ENCODE peak calls at places on chromosomes 13 and 19, in eight cellular contexts. K, N, O, Y, A, P, W and B are unnamed samples.

GRCh38 chr13:91346848-91347211 is 657 bp upstream of the MIR17HG start:
- DNase-seq in K (peak), N (no peak), O (no peak), Y (no peak), A (peak), P (no peak), W (no peak), B (no peak)

GRCh38 chr13:32811297-32811800 is 204.9 kb upstream of the KL start:
- DNase-seq in K (peak), N (no peak), O (no peak), Y (no peak), A (peak), P (no peak), W (no peak), B (no peak)

GRCh38 chr19:49331616-49332055 is 3.6 kb upstream of the CD37 start:
- DNase-seq in K (peak), N (no peak), O (peak), Y (no peak), A (no peak), P (no peak), W (no peak), B (no peak)

GRCh38 chr19:2477732-2478191 is 1.8 kb downstream of the GADD45B start:
- DNase-seq in K (peak), N (no peak), O (peak), Y (no peak), A (peak), P (peak), W (no peak), B (no peak)

GRCh38 chr13:103730407-103730806 is 664.2 kb upstream of the SLC10A2 start:
- DNase-seq in K (no peak), N (peak), O (no peak), Y (no peak), A (no peak), P (peak), W (no peak), B (no peak)

GRCh38 chr19:14516746-14517438 is 1.3 kb downstream of the DNAJB1 start:
- DNase-seq in K (no peak), N (no peak), O (no peak), Y (no peak), A (no peak), P (no peak), W (no peak), B (no peak)

GRCh38 chr19:53294786-53295441 is 27.4 kb upstream of the VN1R4 start:
- DNase-seq in K (no peak), N (no peak), O (no peak), Y (no peak), A (no peak), P (no peak), W (no peak), B (no peak)

GRCh38 chr13:30792257-30793000 is 57.1 kb downstream of the ALOX5AP start:
- DNase-seq in K (peak), N (peak), O (peak), Y (peak), A (no peak), P (peak), W (no peak), B (no peak)

GRCh38 chr19:7743425-7743841 is 3.9 kb downstream of the CD209 start:
- DNase-seq in K (no peak), N (no peak), O (no peak), Y (no peak), A (peak), P (no peak), W (no peak), B (no peak)

GRCh38 chr13:113460599-113460998 is 7.3 kb upstream of the ADPRHL1 start:
- DNase-seq in K (no peak), N (no peak), O (no peak), Y (no peak), A (no peak), P (no peak), W (no peak), B (no peak)

GRCh38 chr19:7833225-7834156 is 3.5 kb downstream of the EVI5L start:
- DNase-seq in K (peak), N (peak), O (peak), Y (no peak), A (no peak), P (peak), W (no peak), B (peak)

GRCh38 chr13:25816239-25816638 is 235.6 kb downstream of the SHISA2 start:
- DNase-seq in K (no peak), N (no peak), O (no peak), Y (no peak), A (no peak), P (no peak), W (no peak), B (no peak)

GRCh38 chr13:73985789-73986188 is 148.4 kb downstream of the KLF12 start:
- DNase-seq in K (no peak), N (no peak), O (no peak), Y (no peak), A (no peak), P (no peak), W (no peak), B (no peak)

GRCh38 chr19:33373701-33374405 is at the start of gene CEBPG:
- DNase-seq in K (peak), N (peak), O (peak), Y (no peak), A (no peak), P (peak), W (no peak), B (no peak)

GRCh38 chr13:72062566-72062965 is 195.6 kb upstream of the DACH1 start:
- DNase-seq in K (peak), N (peak), O (no peak), Y (no peak), A (no peak), P (peak), W (no peak), B (no peak)

GRCh38 chr13:74132152-74132767 is 1.9 kb downstream of the KLF12 start:
- DNase-seq in K (peak), N (no peak), O (peak), Y (no peak), A (peak), P (peak), W (no peak), B (no peak)

GRCh38 chr19:49802836-49803528 is 10.1 kb downstream of the FUZ start:
- DNase-seq in K (no peak), N (no peak), O (no peak), Y (no peak), A (no peak), P (no peak), W (no peak), B (no peak)

GRCh38 chr19:47802521-47803043 is 1.8 kb downstream of the TPRX1 start:
- DNase-seq in K (no peak), N (no peak), O (no peak), Y (no peak), A (no peak), P (no peak), W (no peak), B (no peak)

GRCh38 chr19:35031072-35031881 is 1.0 kb downstream of the SCN1B start:
- DNase-seq in K (peak), N (peak), O (peak), Y (no peak), A (no peak), P (peak), W (no peak), B (no peak)

DNA sequence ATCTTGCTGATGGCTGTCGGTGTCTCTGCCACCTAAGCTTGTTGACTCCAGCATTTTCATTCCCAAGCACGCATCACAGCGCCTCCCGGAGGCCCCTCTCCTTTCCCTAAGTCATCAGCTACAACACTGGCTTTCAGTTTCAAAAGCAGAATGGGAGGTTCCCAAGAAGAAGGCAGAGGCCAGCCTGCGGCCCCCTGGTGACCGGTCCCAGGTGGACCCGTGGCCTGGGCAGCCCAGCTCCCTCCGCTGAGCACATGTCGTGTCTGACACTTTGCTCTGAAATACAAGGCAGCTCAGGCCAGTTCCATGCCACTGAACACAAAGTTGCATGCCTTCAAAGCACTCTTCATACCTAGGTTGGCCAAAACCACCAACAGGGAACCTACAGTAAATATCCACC is 8.5 kb downstream of the MLLT1 start:
- DNase-seq in K (no peak), N (no peak), O (no peak), Y (no peak), A (no peak), P (no peak), W (no peak), B (no peak)
- TF ChIP-seq CTCF in K (peak), N (peak), O (peak), Y (peak), A (no peak), P (peak), W (no peak), B (no peak)

DNA sequence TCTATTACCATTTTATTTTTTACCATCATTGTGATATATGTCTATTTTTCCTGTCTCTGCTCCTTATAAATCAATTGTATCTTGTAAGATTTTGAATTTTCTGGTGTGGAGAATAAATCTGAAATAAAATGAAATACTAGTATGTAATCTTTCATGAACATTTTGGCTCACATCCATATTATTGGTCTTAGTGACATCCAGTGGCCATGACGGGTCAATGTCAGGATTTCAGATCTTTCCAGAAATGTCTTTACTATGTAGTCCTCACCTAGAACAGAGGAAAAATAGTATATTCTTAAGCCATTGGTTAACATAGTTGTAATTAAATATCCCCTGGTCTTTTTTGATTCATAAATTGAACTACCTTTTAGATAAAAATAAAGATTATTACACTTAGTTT is 109.8 kb upstream of the GPC6 start:
- DNase-seq in K (peak), N (no peak), O (no peak), Y (no peak), A (no peak), P (no peak), W (no peak), B (no peak)
- TF ChIP-seq CTCF in K (peak), N (no peak), O (no peak), Y (no peak), A (no peak), P (no peak), W (no peak), B (no peak)

GRCh38 chr19:45729774-45730388 is 815 bp downstream of the FBXO46 start:
- DNase-seq in K (no peak), N (no peak), O (no peak), Y (no peak), A (no peak), P (no peak), W (no peak), B (no peak)

GRCh38 chr19:45733160-45733810 is at the start of gene MEIOSIN:
- DNase-seq in K (no peak), N (no peak), O (no peak), Y (no peak), A (no peak), P (no peak), W (no peak), B (no peak)

GRCh38 chr19:45730389-45731288 is at the start of gene FBXO46:
- DNase-seq in K (peak), N (peak), O (peak), Y (peak), A (peak), P (peak), W (peak), B (peak)
- TF ChIP-seq CTCF in K (peak), N (no peak), O (peak), Y (peak), A (peak), P (no peak), W (no peak), B (no peak)

GRCh38 chr19:16901491-16902175 is 12.8 kb downstream of the F2RL3 start:
- DNase-seq in K (no peak), N (no peak), O (no peak), Y (no peak), A (no peak), P (no peak), W (no peak), B (no peak)
- TF ChIP-seq CTCF in K (no peak), N (no peak), O (no peak), Y (no peak), A (no peak), P (no peak), W (no peak), B (no peak)

GRCh38 chr13:110392510-110393233 is 85.6 kb downstream of the COL4A2 start:
- DNase-seq in K (no peak), N (no peak), O (peak), Y (no peak), A (no peak), P (no peak), W (no peak), B (no peak)
- TF ChIP-seq CTCF in K (no peak), N (no peak), O (no peak), Y (no peak), A (no peak), P (no peak), W (no peak), B (no peak)

GRCh38 chr19:22882797-22883196 is 50.7 kb downstream of the ZNF723 start:
- DNase-seq in K (peak), N (no peak), O (peak), Y (no peak), A (no peak), P (no peak), W (no peak), B (no peak)
- TF ChIP-seq CTCF in K (peak), N (peak), O (no peak), Y (no peak), A (no peak), P (peak), W (no peak), B (no peak)

GRCh38 chr13:28313579-28313978 is 175.2 kb downstream of the PAN3 start:
- DNase-seq in K (no peak), N (no peak), O (peak), Y (no peak), A (no peak), P (no peak), W (no peak), B (no peak)
- TF ChIP-seq CTCF in K (peak), N (peak), O (peak), Y (peak), A (peak), P (no peak), W (no peak), B (no peak)

GRCh38 chr13:43305416-43305815 is 282.0 kb downstream of the DNAJC15 start:
- DNase-seq in K (peak), N (no peak), O (peak), Y (no peak), A (no peak), P (no peak), W (no peak), B (no peak)

GRCh38 chr13:43306364-43306763 is 283.0 kb downstream of the DNAJC15 start:
- DNase-seq in K (no peak), N (no peak), O (no peak), Y (no peak), A (no peak), P (no peak), W (no peak), B (no peak)

GRCh38 chr13:43303040-43303729 is 279.8 kb downstream of the DNAJC15 start:
- DNase-seq in K (peak), N (peak), O (peak), Y (no peak), A (no peak), P (peak), W (no peak), B (no peak)

GRCh38 chr13:43304449-43304848 is 281.1 kb downstream of the DNAJC15 start:
- DNase-seq in K (no peak), N (no peak), O (no peak), Y (no peak), A (no peak), P (no peak), W (no peak), B (no peak)

GRCh38 chr13:43304945-43305344 is 281.6 kb downstream of the DNAJC15 start:
- DNase-seq in K (no peak), N (no peak), O (no peak), Y (no peak), A (no peak), P (no peak), W (no peak), B (no peak)
- TF ChIP-seq CTCF in K (peak), N (no peak), O (no peak), Y (no peak), A (no peak), P (no peak), W (no peak), B (no peak)

GRCh38 chr13:27868639-27869435 is 51.0 kb upstream of the PDX1 start:
- DNase-seq in K (peak), N (no peak), O (peak), Y (no peak), A (no peak), P (no peak), W (no peak), B (no peak)
- TF ChIP-seq CTCF in K (peak), N (peak), O (peak), Y (peak), A (peak), P (no peak), W (peak), B (no peak)

GRCh38 chr19:18282021-18282787 is 782 bp upstream of the JUND start:
- DNase-seq in K (peak), N (no peak), O (no peak), Y (peak), A (no peak), P (no peak), W (no peak), B (peak)
- TF ChIP-seq CTCF in K (no peak), N (no peak), O (peak), Y (peak), A (no peak), P (no peak), W (no peak), B (no peak)